ENCODE peak calls at places on chromosomes 12 and 14, in five cellular contexts. Q is heart left ventricle, V is ovary, Z is OCI-LY7, O is GM23248. W is an unnamed sample. For H3K36me3, the result is how much of the 10 kb centered on the place peaks cover.

GRCh38 chr14:95664546-95664945 is 21.7 kb upstream of the TCL1B start:
- DNase-seq in Q (no peak), Z (peak), O (no peak), V (no peak), W (no peak)

GRCh38 chr12:83318386-83318971 is 631.8 kb downstream of the TMTC2 start:
- DNase-seq in V (no peak), O (peak), Z (no peak), Q (no peak), W (no peak)

GRCh38 chr12:32051511-32052299 is 54.9 kb upstream of the BICD1 start:
- DNase-seq in Q (no peak), Z (no peak), V (peak), O (peak), W (no peak)

GRCh38 chr12:106288510-106289195 is 13.9 kb upstream of the TCP11L2 start:
- DNase-seq in Q (no peak), O (peak), Z (no peak), V (no peak), W (no peak)

GRCh38 chr12:6824085-6824800 is 2.6 kb downstream of the GPR162 start:
- DNase-seq in Z (no peak), Q (no peak), V (no peak), O (no peak), W (no peak)

GRCh38 chr14:59020382-59020781 is 168.1 kb upstream of the DAAM1 start:
- DNase-seq in O (peak), Z (peak), Q (no peak), V (no peak), W (peak)

GRCh38 chr12:94145231-94145979 is 3.0 kb upstream of the PLXNC1 start:
- DNase-seq in Q (no peak), Z (peak), V (no peak), O (peak), W (peak)

GRCh38 chr14:66401447-66402095 is 84.6 kb upstream of the CCDC196 start:
- DNase-seq in Q (no peak), O (peak), V (no peak), Z (no peak), W (peak)

GRCh38 chr12:645563-646071 is 17.6 kb downstream of the NINJ2 start:
- DNase-seq in O (peak), Z (no peak), V (peak), Q (peak), W (peak)

GRCh38 chr12:81692008-81692407 is 67.1 kb downstream of the PPFIA2 start:
- DNase-seq in Z (no peak), Q (no peak), O (no peak), V (no peak), W (no peak)

GRCh38 chr12:2034633-2035420 is 18.0 kb upstream of the CACNA1C start:
- DNase-seq in Q (peak), V (peak), O (peak), Z (peak), W (peak)

GRCh38 chr14:51562816-51563215 is 88.9 kb upstream of the FRMD6 start:
- DNase-seq in Q (no peak), V (no peak), Z (no peak), O (peak), W (no peak)

GRCh38 chr12:31323466-31324115 is 2.4 kb downstream of the SINHCAF start:
- DNase-seq in O (peak), Q (no peak), V (peak), Z (peak), W (peak)

GRCh38 chr12:42978718-42979117 is 389.2 kb upstream of the PRICKLE1 start:
- DNase-seq in O (no peak), Q (no peak), Z (no peak), V (no peak), W (no peak)

GRCh38 chr14:30655124-30655523 is 33.0 kb downstream of the SCFD1 start:
- DNase-seq in Z (no peak), O (peak), Q (no peak), V (no peak), W (no peak)

GRCh38 chr14:77376771-77377501 is at the start of the genes SAMD15 and TMED8:
- DNase-seq in O (peak), V (peak), Q (peak), Z (peak), W (peak)

GRCh38 chr12:63499567-63499966 is 168.7 kb downstream of the DPY19L2 start:
- DNase-seq in O (no peak), Q (no peak), V (no peak), Z (no peak), W (no peak)

GRCh38 chr12:69648476-69648875 is 37.8 kb upstream of the LRRC10 start:
- DNase-seq in Q (no peak), Z (no peak), O (peak), V (no peak), W (no peak)

GRCh38 chr12:100987552-100988277 is 193.1 kb downstream of the ANO4 start:
- DNase-seq in O (peak), Z (peak), V (peak), Q (no peak), W (no peak)

GRCh38 chr14:38339704-38340103 is 83.8 kb upstream of the CLEC14A start:
- DNase-seq in O (peak), Z (no peak), V (no peak), Q (no peak), W (no peak)

GRCh38 chr12:121128908-121129704 is 3.6 kb upstream of the P2RX7 start:
- DNase-seq in Q (peak), V (peak), O (peak), Z (peak), W (peak)

GRCh38 chr12:131159660-131160059 is 206.0 kb downstream of the ADGRD1 start:
- DNase-seq in O (no peak), V (no peak), Q (no peak), Z (no peak), W (no peak)

GRCh38 chr14:80390911-80391310 is 179.6 kb upstream of the DIO2 start:
- DNase-seq in V (no peak), O (peak), Q (no peak), Z (no peak), W (no peak)

GRCh38 chr12:66900616-66901015 is 221.7 kb upstream of the GRIP1 start:
- DNase-seq in O (no peak), Z (no peak), V (no peak), Q (no peak), W (no peak)

GRCh38 chr12:63206908-63207307 is 55.9 kb upstream of the AVPR1A start:
- DNase-seq in Z (no peak), O (peak), V (no peak), Q (no peak), W (peak)

GRCh38 chr14:48622980-48623379 is 947.6 kb upstream of the MDGA2 start:
- DNase-seq in Z (no peak), Q (no peak), V (no peak), O (no peak), W (no peak)

GRCh38 chr12:122333142-122334087 is 67.1 kb upstream of the VPS33A start:
- DNase-seq in Z (no peak), V (peak), O (peak), Q (no peak), W (no peak)

GRCh38 chr12:56104815-56105476 is 587 bp downstream of the PA2G4 start:
- DNase-seq in O (peak), Q (peak), Z (peak), V (peak), W (peak)

GRCh38 chr14:39488600-39488999 is 56.4 kb upstream of the FBXO33 start:
- DNase-seq in O (peak), Q (no peak), Z (no peak), V (no peak), W (no peak)

GRCh38 chr12:70691018-70691672 is 53.9 kb upstream of the PTPRB start:
- DNase-seq in Q (no peak), V (no peak), Z (no peak), O (peak), W (no peak)

GRCh38 chr12:122366685-122367475 is 55.6 kb downstream of the CLIP1 start:
- DNase-seq in Z (no peak), V (peak), Q (peak), O (peak), W (no peak)

GRCh38 chr12:6192604-6193380 is 7.4 kb upstream of the CD9 start:
- DNase-seq in O (no peak), Q (no peak), V (no peak), Z (no peak), W (no peak)

GRCh38 chr14:91146661-91147060 is 32.8 kb downstream of the DGLUCY start:
- DNase-seq in Z (no peak), Q (no peak), V (no peak), O (no peak), W (no peak)

GRCh38 chr14:35438910-35439713 is 34.6 kb upstream of the NFKBIA start:
- DNase-seq in V (no peak), O (peak), Q (no peak), Z (peak), W (no peak)

GRCh38 chr12:62468935-62469334 is 2.3 kb downstream of the MON2 start:
- DNase-seq in O (no peak), V (no peak), Q (no peak), Z (no peak), W (no peak)

GRCh38 chr12:131122631-131123030 is 168.9 kb downstream of the ADGRD1 start:
- DNase-seq in V (no peak), O (no peak), Z (no peak), Q (no peak), W (no peak)

GRCh38 chr14:52767058-52767833 is 24.2 kb downstream of the GNPNAT1 start:
- DNase-seq in V (no peak), Q (no peak), O (no peak), Z (no peak), W (no peak)

DNA sequence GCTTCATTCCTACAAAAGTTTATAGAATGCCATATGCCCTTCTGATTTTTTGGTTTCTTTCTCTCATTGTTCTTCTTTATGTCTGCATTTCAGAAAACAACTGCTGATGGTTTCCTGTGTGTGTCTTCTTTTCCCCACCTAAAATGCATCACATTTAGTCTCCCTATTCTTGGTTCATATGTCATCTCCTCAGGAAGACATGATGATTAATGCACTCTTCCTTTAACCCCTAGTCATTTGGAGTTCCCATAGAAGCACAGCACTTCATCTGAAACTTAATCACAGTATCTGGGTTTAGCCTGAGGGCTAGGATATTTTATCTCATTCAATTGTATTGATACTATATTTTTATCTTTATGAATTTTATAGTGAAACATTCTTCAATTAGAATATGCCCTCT is 21.5 kb downstream of the GNPNAT1 start:
- DNase-seq in Q (no peak), Z (no peak), O (no peak), V (no peak), W (no peak)
- H3K36me3 ChIP-seq in Q (half or more), Z (half or more), O (under half), V (under half), W (under half)

GRCh38 chr12:24943947-24944597 is 4.8 kb downstream of the BCAT1 start:
- DNase-seq in Q (no peak), Z (no peak), O (no peak), V (no peak), W (no peak)
- H3K36me3 ChIP-seq in Q (under half), Z (half or more), O (under half), V (under half), W (under half)

GRCh38 chr12:50988871-50989270 is 36.5 kb downstream of the HIGD1C start:
- DNase-seq in Q (no peak), Z (no peak), O (no peak), V (no peak), W (no peak)

GRCh38 chr12:50988051-50988450 is 35.7 kb downstream of the HIGD1C start:
- DNase-seq in V (no peak), Z (no peak), Q (no peak), O (peak), W (no peak)

GRCh38 chr12:50991296-50991695 is 34.9 kb downstream of the SLC11A2 start:
- DNase-seq in O (no peak), Z (no peak), V (no peak), Q (no peak), W (no peak)

GRCh38 chr12:50990147-50990727 is 35.9 kb downstream of the SLC11A2 start:
- DNase-seq in Z (no peak), Q (no peak), V (no peak), O (no peak), W (no peak)

GRCh38 chr12:50992814-50993213 is 33.4 kb downstream of the SLC11A2 start:
- DNase-seq in V (no peak), Z (no peak), Q (no peak), O (no peak), W (peak)
- H3K36me3 ChIP-seq in V (under half), Z (half or more), Q (half or more), O (under half), W (under half)

GRCh38 chr12:58668831-58669230 is 251.5 kb downstream of the LRIG3 start:
- DNase-seq in Q (no peak), V (no peak), Z (no peak), O (peak), W (no peak)
- H3K36me3 ChIP-seq in Q (under half), V (under half), Z (under half), O (under half), W (under half)

DNA sequence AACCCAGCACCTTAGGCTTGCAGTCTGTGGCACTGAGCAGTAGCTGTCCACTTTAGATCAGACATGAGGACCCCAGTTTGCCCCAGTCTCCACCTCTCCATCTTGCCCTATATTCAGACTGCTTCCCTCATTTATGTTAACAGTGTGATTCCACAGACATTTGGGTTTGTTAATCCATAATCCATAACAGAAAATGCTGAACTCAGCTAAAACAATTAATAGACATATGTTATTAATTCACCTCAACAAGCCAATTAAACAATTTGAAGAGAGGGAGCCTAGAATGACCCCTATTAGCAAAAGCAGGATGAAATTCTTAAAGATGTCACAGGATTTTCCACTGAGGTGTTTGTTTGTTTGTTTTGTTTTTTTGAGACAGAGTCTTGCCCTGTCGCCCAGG is 9.1 kb downstream of the CDKL1 start:
- DNase-seq in V (no peak), Z (no peak), O (no peak), Q (no peak), W (no peak)
- H3K36me3 ChIP-seq in V (under half), Z (under half), O (under half), Q (under half), W (under half)

GRCh38 chr14:22601456-22601855 is 3.4 kb downstream of the ABHD4 start:
- DNase-seq in O (no peak), V (no peak), Q (no peak), Z (no peak), W (no peak)

GRCh38 chr14:22599349-22599748 is 1.2 kb downstream of the ABHD4 start:
- DNase-seq in Z (no peak), V (no peak), O (no peak), Q (no peak), W (no peak)

GRCh38 chr14:22600027-22600426 is 1.9 kb downstream of the ABHD4 start:
- DNase-seq in Q (no peak), V (no peak), Z (no peak), O (no peak), W (no peak)

GRCh38 chr14:22602853-22603252 is 4.8 kb downstream of the ABHD4 start:
- DNase-seq in O (peak), Z (no peak), Q (no peak), V (no peak), W (no peak)

GRCh38 chr14:22602011-22602410 is 3.9 kb downstream of the ABHD4 start:
- DNase-seq in V (no peak), O (no peak), Q (no peak), Z (peak), W (no peak)
- H3K36me3 ChIP-seq in V (under half), O (under half), Q (half or more), Z (under half), W (under half)

DNA sequence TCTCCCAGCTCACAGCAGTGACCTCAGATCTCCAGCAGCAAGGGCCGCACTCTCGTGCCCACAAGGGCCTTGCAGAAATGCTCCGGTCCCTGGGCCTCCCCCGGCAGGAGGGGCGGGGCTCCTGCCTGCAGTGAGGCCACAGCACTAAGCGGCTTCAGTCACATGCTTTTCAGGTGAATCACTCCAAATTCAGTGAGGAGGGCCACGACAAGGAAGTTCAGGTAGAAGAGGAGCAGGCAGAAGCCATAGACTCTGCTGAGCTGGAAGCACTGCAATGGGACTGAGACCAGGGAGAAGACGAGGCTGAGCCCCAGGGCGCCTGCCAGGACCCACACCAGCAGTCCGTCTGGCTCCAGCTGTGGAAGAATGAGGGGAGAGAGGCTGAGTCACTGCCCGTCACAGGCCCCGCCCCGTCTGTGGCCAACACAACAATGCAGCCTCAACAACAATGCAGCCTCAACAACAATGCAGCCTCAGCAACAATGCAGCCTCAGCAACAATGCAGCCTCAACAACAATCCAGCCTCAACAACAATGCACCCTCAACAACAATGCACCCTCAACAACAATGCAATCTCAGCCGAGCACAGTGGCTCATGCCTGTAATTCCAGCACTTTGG is 35.2 kb downstream of the SLC8B1 start:
- DNase-seq in O (peak), Z (no peak), V (peak), Q (peak), W (peak)
- H3K36me3 ChIP-seq in O (under half), Z (half or more), V (under half), Q (half or more), W (under half)

GRCh38 chr14:69107407-69108003 is 45.4 kb downstream of the DCAF5 start:
- DNase-seq in O (peak), Z (peak), Q (no peak), V (peak), W (peak)
- H3K36me3 ChIP-seq in O (under half), Z (half or more), Q (half or more), V (under half), W (under half)

DNA sequence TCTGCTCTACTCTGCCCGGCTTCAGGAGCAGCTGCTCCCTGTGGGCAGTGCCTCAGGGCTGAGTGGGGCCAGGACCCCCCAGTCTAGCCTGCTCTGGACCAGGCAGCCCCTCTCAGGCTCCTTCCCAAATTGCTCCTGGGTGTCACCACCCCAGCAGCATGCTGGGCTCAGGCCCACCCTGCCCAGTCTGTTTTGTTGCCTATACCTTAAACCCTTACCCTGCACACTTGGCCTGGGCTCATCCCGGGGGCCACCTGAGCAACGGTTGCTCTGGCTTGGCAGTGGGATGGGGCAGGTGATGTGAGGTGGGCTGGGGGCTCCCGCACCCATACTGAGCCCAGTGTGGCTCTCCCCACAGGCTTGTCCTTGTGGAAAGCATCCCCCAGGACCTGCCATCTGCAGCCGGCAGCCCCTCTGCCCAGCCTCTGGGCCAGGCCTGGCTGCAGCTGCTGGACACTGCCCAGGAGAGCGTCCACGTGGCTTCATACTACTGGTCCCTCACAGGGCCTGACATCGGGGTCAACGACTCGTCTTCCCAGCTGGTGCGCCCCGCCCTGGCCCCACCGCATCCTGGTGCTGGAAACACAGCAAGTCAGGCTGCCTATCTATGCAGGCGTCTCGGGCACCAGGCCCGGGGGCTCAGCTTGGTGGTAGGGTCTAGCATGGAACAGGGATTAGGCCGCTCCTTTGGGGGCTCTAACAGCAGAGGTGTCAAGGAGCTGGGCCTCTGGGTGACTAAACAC is 3.9 kb downstream of the PLD4 start:
- DNase-seq in Q (no peak), O (no peak), V (no peak), Z (no peak), W (no peak)
- H3K36me3 ChIP-seq in Q (under half), O (under half), V (under half), Z (under half), W (under half)

W was measured in thyroid gland.